ENCODE peak calls at places on chromosomes 11 and 22, in four cellular contexts. X is WERI-Rb-1, O is GM12878, K is fibroblast of villous mesenchyme. G is an unnamed sample.
A peak's percentile ranks its signal among the peaks of the same experiment; 100 is the strongest.

GRCh38 chr22:50211147-50211546 is 10.3 kb downstream of the SELENOO start:
- DNase-seq in X (no peak), O (no peak), K (no peak), G (no peak)

GRCh38 chr11:12755510-12755909 is 81.3 kb downstream of the TEAD1 start:
- DNase-seq in X (no peak), O (no peak), K (no peak), G (no peak)

GRCh38 chr11:61357233-61357893 is 4.3 kb downstream of the CYB561A3 start:
- DNase-seq in X (no peak), O (peak; percentile 92), K (no peak), G (peak; percentile 80)

GRCh38 chr22:42648368-42649260 is 578 bp downstream of the CYB5R3 start:
- DNase-seq in X (peak; percentile 35), O (no peak), K (peak; percentile 67), G (no peak)

GRCh38 chr11:43923327-43924111 is 18.9 kb upstream of the C11orf96 start:
- DNase-seq in X (no peak), O (no peak), K (peak; percentile 76), G (no peak)

GRCh38 chr11:36460220-36460619 is 49.9 kb downstream of the TRAF6 start:
- DNase-seq in X (no peak), O (no peak), K (no peak), G (no peak)

GRCh38 chr11:25981998-25982397 is 349.9 kb upstream of the ANO3 start:
- DNase-seq in X (no peak), O (peak; percentile 46), K (peak; percentile 76), G (peak; percentile 54)

GRCh38 chr11:107232451-107232850 is 214.2 kb upstream of the GUCY1A2 start:
- DNase-seq in X (no peak), O (no peak), K (no peak), G (no peak)

GRCh38 chr11:117591316-117592039 is 205.5 kb downstream of the DSCAML1 start:
- DNase-seq in X (no peak), O (no peak), K (no peak), G (no peak)

GRCh38 chr22:46833228-46833627 is 70.8 kb downstream of the TBC1D22A start:
- DNase-seq in X (peak; percentile 73), O (no peak), K (peak; percentile 29), G (no peak)

GRCh38 chr11:121570453-121570852 is 117.7 kb upstream of the SORL1-AS1 start:
- DNase-seq in X (no peak), O (no peak), K (no peak), G (no peak)

GRCh38 chr11:30358569-30358968 is 35.7 kb downstream of the ARL14EP start:
- DNase-seq in X (no peak), O (no peak), K (no peak), G (no peak)

GRCh38 chr22:46865052-46865434 is 102.6 kb downstream of the TBC1D22A start:
- DNase-seq in X (no peak), O (no peak), K (no peak), G (no peak)

GRCh38 chr11:134765565-134765964 is 353.5 kb upstream of the B3GAT1 start:
- DNase-seq in X (no peak), O (no peak), K (no peak), G (no peak)

GRCh38 chr22:18977824-18978425 is 41.8 kb upstream of the PRODH start:
- DNase-seq in X (no peak), O (no peak), K (no peak), G (no peak)

GRCh38 chr11:48107188-48107704 is 109.4 kb upstream of the OR4B1 start:
- DNase-seq in X (no peak), O (peak; percentile 66), K (no peak), G (peak; percentile 66)

GRCh38 chr11:126328444-126328843 is 24.6 kb downstream of the DCPS start:
- DNase-seq in X (no peak), O (no peak), K (no peak), G (no peak)

GRCh38 chr11:117945047-117945820 is 16.0 kb upstream of the TMPRSS13 start:
- DNase-seq in X (no peak), O (no peak), K (no peak), G (no peak)

GRCh38 chr11:9132203-9132878 is 40.9 kb upstream of the SCUBE2 start:
- DNase-seq in X (no peak), O (no peak), K (no peak), G (no peak)

GRCh38 chr22:19855504-19856409 is 1.1 kb upstream of the GNB1L start:
- DNase-seq in X (no peak), O (peak; percentile 35), K (peak; percentile 71), G (peak; percentile 35)

GRCh38 chr11:69922015-69922595 is 102.9 kb upstream of the FGF3 start:
- DNase-seq in X (no peak), O (no peak), K (no peak), G (no peak)

GRCh38 chr11:120337896-120338840 is 2.0 kb downstream of the ARHGEF12 start:
- DNase-seq in X (no peak), O (no peak), K (peak; percentile 55), G (no peak)

GRCh38 chr11:58958500-58958899 is 19.2 kb downstream of the GLYATL1 start:
- DNase-seq in X (peak; percentile 18), O (peak; percentile 2), K (no peak), G (no peak)

GRCh38 chr11:58957922-58958321 is 18.6 kb downstream of the GLYATL1 start:
- DNase-seq in X (no peak), O (no peak), K (no peak), G (no peak)

GRCh38 chr11:58968251-58968711 is 29.0 kb downstream of the GLYATL1 start:
- DNase-seq in X (no peak), O (no peak), K (no peak), G (no peak)

GRCh38 chr11:58965246-58965985 is 26.1 kb downstream of the GLYATL1 start:
- DNase-seq in X (no peak), O (no peak), K (no peak), G (no peak)

GRCh38 chr11:58963551-58964075 is 24.3 kb downstream of the GLYATL1 start:
- DNase-seq in X (peak; percentile 22), O (no peak), K (peak; percentile 6), G (no peak)
- TF ChIP-seq CTCF in X (peak; percentile 1), O (no peak), K (no peak), G (no peak)

GRCh38 chr11:78683774-78684173 is 109.1 kb upstream of the NARS2 start:
- DNase-seq in X (no peak), O (no peak), K (no peak), G (no peak)
- H3K4me3 ChIP-seq in X (no peak overlapping the region), O (no peak overlapping the region), K (no peak overlapping the region), G (no peak overlapping the region)

DNA sequence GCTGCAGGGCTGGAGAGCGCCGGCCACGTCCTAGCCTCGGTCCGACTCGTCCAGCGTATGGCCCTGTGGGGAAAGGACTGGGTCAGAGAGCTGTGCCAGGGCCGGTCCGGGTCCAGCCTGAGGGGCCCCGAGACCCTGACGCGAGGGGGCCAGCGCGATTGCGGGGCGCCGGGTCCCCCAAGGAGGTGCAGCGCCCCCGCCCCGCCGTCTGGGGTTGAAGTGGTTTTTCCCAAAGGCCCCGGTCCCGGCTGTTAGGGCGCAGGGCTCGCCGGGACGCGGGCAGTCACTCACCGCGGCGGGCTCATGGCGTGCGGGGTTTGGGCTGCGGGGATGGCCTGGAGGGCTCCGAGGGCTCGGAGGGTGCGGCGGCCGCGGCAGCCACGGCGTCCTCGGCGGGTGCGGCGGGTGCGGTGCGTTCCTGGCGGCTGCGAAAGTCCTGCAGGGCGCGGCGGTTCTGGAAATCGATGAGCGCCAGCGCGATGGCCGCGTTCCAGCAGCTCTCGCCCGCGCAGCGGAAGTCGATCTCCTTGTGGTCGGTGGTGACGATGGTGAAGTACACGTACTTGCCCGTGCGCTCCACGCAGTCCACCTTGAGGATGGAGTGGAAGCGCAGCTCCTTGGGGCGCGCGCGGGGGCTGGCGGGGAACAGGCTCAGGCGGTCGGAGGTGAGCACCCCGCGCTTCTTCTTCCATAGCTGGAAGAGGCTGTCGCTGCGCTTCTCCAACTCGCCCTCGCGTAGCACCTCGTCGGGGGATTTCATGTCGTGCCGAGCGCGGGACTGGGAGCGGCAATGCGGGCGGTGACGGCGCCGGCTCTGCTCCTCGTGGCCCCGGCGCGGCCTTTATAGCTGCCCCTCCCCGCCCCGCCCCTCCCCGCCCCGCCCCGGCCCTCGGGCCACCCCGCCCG is at the start of gene PHLDA2:
- DNase-seq in X (peak; percentile 37), O (no peak), K (peak; percentile 72), G (no peak)
- TF ChIP-seq CTCF in X (no peak), O (no peak), K (no peak), G (no peak)

DNA sequence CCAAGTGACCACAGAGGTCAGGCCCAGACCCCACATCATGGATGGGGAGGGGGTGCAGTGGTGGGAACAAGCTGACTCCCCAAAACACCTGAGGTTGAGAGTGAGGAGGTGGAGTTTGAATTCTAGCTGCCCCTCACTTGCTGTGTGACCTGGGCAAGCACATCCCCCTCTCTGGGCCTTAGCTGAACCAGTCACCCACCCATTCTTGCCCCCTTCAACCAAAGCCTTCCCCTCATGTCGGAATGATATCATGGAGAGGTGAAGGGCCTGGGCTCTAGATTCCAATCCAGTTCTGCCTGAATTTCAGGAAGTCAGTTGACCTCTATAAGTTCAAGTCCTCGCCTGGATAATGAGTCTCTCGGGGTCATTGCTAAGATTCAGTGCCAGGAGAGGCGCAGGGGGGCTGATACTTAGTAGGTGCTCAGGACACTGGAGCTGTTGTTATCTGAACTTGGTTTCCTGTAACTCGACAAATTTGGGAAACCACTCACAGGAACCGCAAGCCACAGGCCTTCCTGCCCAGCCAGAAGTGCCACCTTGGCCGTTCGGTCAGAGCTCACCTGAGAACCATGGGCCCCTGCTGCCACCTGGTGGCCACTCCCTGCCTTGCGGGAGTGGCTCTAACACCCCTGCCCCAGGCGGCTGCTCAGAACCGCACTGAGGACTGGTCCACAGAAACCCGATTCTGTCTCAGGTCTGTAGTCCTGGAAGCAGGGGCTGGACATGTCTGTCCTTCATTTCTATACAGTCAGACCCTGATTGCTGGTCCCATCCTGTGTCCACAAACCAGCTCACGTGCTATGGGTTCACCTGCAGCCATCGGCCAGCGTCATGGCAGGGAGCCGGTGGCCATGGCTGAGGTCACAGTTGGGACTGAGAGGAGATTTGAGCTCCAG is 6.9 kb downstream of the CDC42EP1 start:
- DNase-seq in X (peak; percentile 79), O (peak; percentile 84), K (peak; percentile 63), G (peak; percentile 65)
- H3K4me3 ChIP-seq in X (no peak overlapping the region), O (no peak overlapping the region), K (no peak overlapping the region), G (no peak overlapping the region)

GRCh38 chr22:40535642-40536041 is 100.9 kb downstream of the MRTFA start:
- DNase-seq in X (no peak), O (no peak), K (no peak), G (no peak)
- TF ChIP-seq CTCF in X (no peak), O (no peak), K (no peak), G (no peak)

GRCh38 chr11:113253406-113253805 is 61.0 kb upstream of the TTC12 start:
- DNase-seq in X (no peak), O (no peak), K (no peak), G (no peak)
- H3K4me3 ChIP-seq in X (no peak overlapping the region), O (no peak overlapping the region), K (no peak overlapping the region), G (no peak overlapping the region)

G was measured in GM12864.